ENCODE peak calls at places on chromosome 7, in seven cellular contexts. M, G, C, W, N, T and D are unnamed samples. For H3K4me1, the result is how much of the 10 kb centered on the place peaks cover.

GRCh38 chr7:99002146-99002826 is 124.0 kb downstream of the TRRAP start:
- DNase-seq in M (no peak), W (no peak), N (no peak), C (no peak), T (no peak), G (no peak), D (no peak)

GRCh38 chr7:9507281-9507680 is 1073.9 kb downstream of the NXPH1 start:
- DNase-seq in G (no peak), M (no peak), N (no peak), W (no peak), C (no peak), T (no peak), D (no peak)

GRCh38 chr7:105837765-105838241 is 38.6 kb downstream of the ATXN7L1 start:
- DNase-seq in G (no peak), W (no peak), M (peak), N (no peak), T (peak), C (no peak), D (peak)

GRCh38 chr7:24833548-24833947 is 76.3 kb upstream of the GSDME start:
- DNase-seq in N (no peak), W (no peak), M (no peak), C (no peak), T (no peak), G (no peak), D (no peak)

GRCh38 chr7:28956608-28957063 is 1.5 kb downstream of the TRIL start:
- DNase-seq in G (peak), M (peak), C (peak), T (peak), W (no peak), N (peak), D (peak)

GRCh38 chr7:114784756-114785155 is 137.1 kb upstream of the MDFIC start:
- DNase-seq in W (no peak), M (no peak), N (no peak), G (no peak), C (no peak), T (no peak), D (no peak)

GRCh38 chr7:6443372-6443941 is 4.3 kb downstream of the DAGLB start:
- DNase-seq in W (peak), M (no peak), T (no peak), G (no peak), C (peak), N (no peak), D (no peak)

GRCh38 chr7:158264881-158265742 is 322.5 kb downstream of the PTPRN2 start:
- DNase-seq in W (no peak), T (no peak), M (no peak), N (no peak), C (no peak), G (peak), D (peak)

GRCh38 chr7:38453187-38453586 is 178.0 kb downstream of the AMPH start:
- DNase-seq in C (no peak), N (no peak), T (no peak), W (no peak), G (no peak), M (no peak), D (no peak)

GRCh38 chr7:133633055-133633454 is 380.2 kb downstream of the EXOC4 start:
- DNase-seq in M (no peak), C (peak), G (no peak), T (no peak), W (no peak), N (no peak), D (no peak)

GRCh38 chr7:2326960-2327359 is 12.7 kb upstream of the SNX8 start:
- DNase-seq in C (no peak), T (no peak), M (no peak), W (no peak), N (no peak), G (no peak), D (no peak)

GRCh38 chr7:111647881-111648280 is 85.6 kb upstream of the IMMP2L start:
- DNase-seq in C (no peak), T (no peak), W (no peak), G (no peak), M (no peak), N (no peak), D (no peak)

GRCh38 chr7:48046458-48046857 is 11.1 kb downstream of the C7orf57 start:
- DNase-seq in M (no peak), W (no peak), N (no peak), C (no peak), T (no peak), G (no peak), D (no peak)

GRCh38 chr7:156459582-156459981 is 181.0 kb upstream of the RNF32 start:
- DNase-seq in C (no peak), M (no peak), W (no peak), T (no peak), N (no peak), G (no peak), D (no peak)

GRCh38 chr7:69919712-69920111 is 321.4 kb downstream of the AUTS2 start:
- DNase-seq in C (no peak), T (no peak), M (no peak), W (no peak), N (no peak), G (no peak), D (no peak)

GRCh38 chr7:5064391-5065106 is 18.9 kb downstream of the RBAK start:
- DNase-seq in T (no peak), N (no peak), C (peak), G (no peak), M (no peak), W (no peak), D (no peak)

GRCh38 chr7:12766416-12766815 is 79.0 kb downstream of the ARL4A start:
- DNase-seq in C (no peak), N (no peak), M (no peak), T (no peak), W (no peak), G (no peak), D (no peak)

GRCh38 chr7:138125598-138126111 is 49.4 kb downstream of the AKR1D1 start:
- DNase-seq in N (no peak), C (no peak), M (no peak), W (no peak), T (no peak), G (no peak), D (no peak)

GRCh38 chr7:27181176-27181520 is 3.9 kb downstream of the HOXA11 start:
- DNase-seq in C (no peak), W (no peak), M (no peak), G (peak), N (no peak), T (peak), D (no peak)

GRCh38 chr7:101108330-101108857 is 18.5 kb upstream of the SERPINE1 start:
- DNase-seq in T (no peak), N (no peak), W (no peak), G (no peak), C (peak), M (no peak), D (peak)

GRCh38 chr7:39624202-39624807 is 933 bp downstream of the RALA start:
- DNase-seq in W (no peak), M (no peak), C (peak), G (no peak), N (peak), T (no peak), D (no peak)

GRCh38 chr7:50838675-50839377 is 56.1 kb upstream of the GRB10 start:
- DNase-seq in M (no peak), C (peak), N (no peak), T (no peak), W (no peak), G (no peak), D (no peak)

GRCh38 chr7:30193333-30193943 is 58.7 kb downstream of the MTURN start:
- DNase-seq in C (no peak), M (no peak), T (no peak), W (no peak), N (no peak), G (no peak), D (no peak)

GRCh38 chr7:42876182-42877068 is 35.4 kb downstream of the C7orf25 start:
- DNase-seq in T (peak), C (peak), W (peak), M (no peak), G (no peak), N (peak), D (peak)

GRCh38 chr7:35467456-35467978 is 213.6 kb upstream of the TBX20 start:
- DNase-seq in T (no peak), W (peak), C (no peak), G (no peak), N (no peak), M (peak), D (no peak)

GRCh38 chr7:83514977-83515376 is 134.0 kb downstream of the SEMA3E start:
- DNase-seq in M (no peak), G (no peak), T (no peak), N (no peak), W (no peak), C (no peak), D (no peak)

GRCh38 chr7:87886875-87887274 is 10.6 kb downstream of the DBF4 start:
- DNase-seq in G (no peak), T (no peak), C (peak), M (no peak), W (peak), N (no peak), D (no peak)

GRCh38 chr7:158056761-158057160 is 530.9 kb downstream of the PTPRN2 start:
- DNase-seq in G (peak), W (no peak), T (no peak), C (no peak), N (no peak), M (no peak), D (no peak)

GRCh38 chr7:67371429-67372305 is 375.0 kb downstream of the TYW1 start:
- DNase-seq in C (peak), T (peak), W (peak), G (peak), M (no peak), N (peak), D (no peak)

GRCh38 chr7:137949416-137950262 is 52.2 kb downstream of the CREB3L2 start:
- DNase-seq in W (no peak), N (no peak), T (no peak), G (no peak), C (peak), M (no peak), D (no peak)

GRCh38 chr7:44325181-44325671 is at the start of gene CAMK2B:
- DNase-seq in M (no peak), W (no peak), T (no peak), C (no peak), N (no peak), G (no peak), D (peak)
- TF ChIP-seq POLR2AphosphoS5 in M (no peak), W (no peak), T (no peak), C (no peak), N (no peak), G (no peak), D (no peak)

GRCh38 chr7:131627589-131628212 is 71.3 kb upstream of the PODXL start:
- DNase-seq in M (no peak), W (no peak), T (peak), N (no peak), C (no peak), G (no peak), D (no peak)

GRCh38 chr7:131630427-131630826 is 74.0 kb upstream of the PODXL start:
- DNase-seq in G (no peak), N (no peak), M (no peak), W (no peak), C (no peak), T (no peak), D (no peak)

GRCh38 chr7:131629203-131629871 is 72.9 kb upstream of the PODXL start:
- DNase-seq in T (no peak), M (no peak), W (no peak), G (no peak), C (peak), N (no peak), D (peak)

GRCh38 chr7:131626643-131627042 is 70.2 kb upstream of the PODXL start:
- DNase-seq in C (no peak), G (no peak), T (no peak), M (no peak), N (no peak), W (no peak), D (no peak)

DNA sequence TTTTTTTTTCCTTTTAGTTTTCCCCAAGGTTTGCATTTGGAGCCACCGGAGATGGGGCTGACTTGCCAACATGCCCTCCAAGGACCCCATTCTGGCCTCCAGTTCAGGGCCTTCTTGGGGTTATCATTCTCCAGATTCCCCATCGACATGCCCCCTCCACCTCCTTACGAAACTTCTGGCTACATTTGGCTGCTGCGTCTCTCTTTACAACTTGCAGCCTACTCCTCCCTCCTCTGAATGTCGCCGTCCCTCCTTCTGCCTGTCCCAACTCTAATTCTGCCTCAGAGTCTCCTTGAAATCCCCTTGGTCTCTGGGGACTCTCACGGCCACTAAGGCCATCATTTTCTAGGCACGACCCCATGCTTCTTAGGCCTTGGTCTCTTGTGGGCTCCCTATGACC is 72.2 kb upstream of the PODXL start:
- DNase-seq in G (no peak), T (no peak), C (no peak), M (no peak), N (no peak), W (no peak), D (no peak)
- H3K27ac ChIP-seq in G (no peak), T (no peak), C (peak), M (no peak), N (no peak), W (no peak), D (peak)

GRCh38 chr7:131619336-131620305 is 63.2 kb upstream of the PODXL start:
- DNase-seq in M (no peak), C (peak), T (no peak), W (no peak), G (no peak), N (no peak), D (no peak)

GRCh38 chr7:131620673-131621609 is 64.5 kb upstream of the PODXL start:
- DNase-seq in G (no peak), M (no peak), N (no peak), W (no peak), T (no peak), C (peak), D (no peak)

GRCh38 chr7:131624536-131624935 is 68.1 kb upstream of the PODXL start:
- DNase-seq in T (no peak), M (no peak), N (no peak), W (no peak), C (peak), G (no peak), D (no peak)

GRCh38 chr7:131623154-131623553 is 66.7 kb upstream of the PODXL start:
- DNase-seq in T (peak), M (no peak), N (no peak), C (peak), W (no peak), G (no peak), D (peak)

DNA sequence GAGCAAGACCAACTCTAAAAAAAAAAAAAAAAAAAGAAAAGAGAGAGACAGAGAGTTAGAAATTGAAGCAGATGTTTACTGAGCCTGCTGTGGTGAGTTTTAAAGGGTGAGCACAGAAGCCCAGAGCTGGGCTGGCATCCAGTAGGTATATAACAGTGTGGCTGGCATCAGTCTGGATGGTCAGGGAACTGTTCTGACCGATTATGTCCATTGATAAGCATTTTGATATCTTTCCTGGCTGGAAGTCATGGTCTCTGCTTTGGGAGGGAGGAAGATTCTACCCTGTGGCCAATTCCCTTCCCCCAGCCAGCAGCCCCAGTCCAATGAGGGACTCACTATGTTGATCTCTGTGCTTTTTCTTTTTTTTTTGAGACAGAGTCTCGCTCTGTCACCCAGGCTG is 65.2 kb upstream of the PODXL start:
- DNase-seq in T (no peak), N (no peak), M (no peak), G (no peak), C (no peak), W (no peak), D (no peak)
- H3K4me1 ChIP-seq in T (under half), N (under half), M (under half), G (under half), C (half or more), W (under half), D (under half)

GRCh38 chr7:23247602-23248335 is 1.2 kb downstream of the GPNMB start:
- DNase-seq in W (no peak), M (no peak), T (peak), G (peak), N (no peak), C (no peak), D (peak)
- TF ChIP-seq POLR2AphosphoS5 in W (no peak), M (no peak), T (peak), G (peak), N (no peak), C (no peak), D (peak)

DNA sequence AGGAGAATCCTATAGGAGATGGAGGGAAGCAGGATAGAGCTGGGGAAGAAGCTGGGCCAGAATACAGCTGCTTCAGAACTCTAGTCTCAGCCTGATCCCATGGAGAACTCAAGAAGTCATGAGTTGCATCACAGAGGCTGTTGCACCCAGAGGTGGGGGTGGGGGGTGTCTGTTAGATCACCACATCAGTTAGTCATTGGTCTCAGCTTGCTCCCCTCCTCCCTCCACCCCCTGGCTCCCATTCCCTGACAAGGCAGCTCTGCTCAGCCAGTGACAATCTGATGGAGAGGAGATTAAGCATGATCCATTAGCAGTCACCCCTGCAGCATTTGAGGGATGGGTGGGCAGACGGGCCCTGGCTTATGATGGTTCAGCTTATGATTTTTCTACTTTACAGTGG is 58.4 kb upstream of the FGL2 start:
- DNase-seq in G (no peak), T (no peak), W (no peak), M (no peak), N (no peak), C (no peak), D (no peak)
- H3K27ac ChIP-seq in G (no peak), T (no peak), W (no peak), M (no peak), N (no peak), C (no peak), D (no peak)